ENCODE peak calls at places on chromosomes 11 and 22, in six cellular contexts. G, U, R, A, V and W are unnamed samples.

GRCh38 chr11:122025757-122026156 is 90.3 kb downstream of the BLID start:
- DNase-seq in G (no peak), U (no peak), R (no peak), A (no peak), V (no peak), W (no peak)

GRCh38 chr11:19723572-19724342 is 11.1 kb downstream of the NAV2 start:
- DNase-seq in G (peak; percentile 44), U (no peak), R (no peak), A (no peak), V (no peak), W (no peak)

GRCh38 chr11:44633641-44634040 is 68.2 kb downstream of the CD82 start:
- DNase-seq in G (no peak), U (no peak), R (no peak), A (no peak), V (no peak), W (no peak)

GRCh38 chr11:68763181-68763721 is 11.9 kb upstream of the TESMIN start:
- DNase-seq in G (no peak), U (peak; percentile 52), R (no peak), A (no peak), V (no peak), W (no peak)

GRCh38 chr11:114430290-114430689 is 9.0 kb upstream of the REXO2 start:
- DNase-seq in G (no peak), U (no peak), R (no peak), A (no peak), V (no peak), W (no peak)

GRCh38 chr11:66841861-66842260 is 1.4 kb upstream of the RCE1 start:
- DNase-seq in G (no peak), U (no peak), R (no peak), A (no peak), V (no peak), W (no peak)

GRCh38 chr11:45383229-45383628 is 97.1 kb upstream of the SYT13 start:
- DNase-seq in G (no peak), U (peak; percentile 4), R (no peak), A (no peak), V (no peak), W (no peak)

GRCh38 chr22:19137384-19138216 is 6.5 kb downstream of the TSSK2 start:
- DNase-seq in G (no peak), U (no peak), R (no peak), A (no peak), V (no peak), W (no peak)

GRCh38 chr11:62923634-62924411 is 2.7 kb upstream of the CHRM1 start:
- DNase-seq in G (no peak), U (peak; percentile 71), R (no peak), A (no peak), V (no peak), W (no peak)

GRCh38 chr22:26768986-26769385 is 111.6 kb downstream of the MIAT start:
- DNase-seq in G (no peak), U (no peak), R (no peak), A (no peak), V (no peak), W (no peak)

GRCh38 chr22:47196881-47197701 is 434.6 kb downstream of the TBC1D22A start:
- DNase-seq in G (no peak), U (no peak), R (no peak), A (no peak), V (no peak), W (peak; percentile 9)

GRCh38 chr11:30414283-30414682 is 91.4 kb downstream of the ARL14EP start:
- DNase-seq in G (no peak), U (no peak), R (no peak), A (no peak), V (no peak), W (no peak)

GRCh38 chr11:117423046-117423575 is 95.5 kb downstream of the CEP164 start:
- DNase-seq in G (no peak), U (no peak), R (no peak), A (no peak), V (no peak), W (no peak)

GRCh38 chr11:76695133-76695532 is 24.6 kb upstream of the LRRC32 start:
- DNase-seq in G (no peak), U (no peak), R (no peak), A (no peak), V (no peak), W (no peak)
- TF ChIP-seq CTCF in G (no peak), U (no peak), R (peak; percentile 26), A (no peak), V (no peak), W (no peak)

DNA sequence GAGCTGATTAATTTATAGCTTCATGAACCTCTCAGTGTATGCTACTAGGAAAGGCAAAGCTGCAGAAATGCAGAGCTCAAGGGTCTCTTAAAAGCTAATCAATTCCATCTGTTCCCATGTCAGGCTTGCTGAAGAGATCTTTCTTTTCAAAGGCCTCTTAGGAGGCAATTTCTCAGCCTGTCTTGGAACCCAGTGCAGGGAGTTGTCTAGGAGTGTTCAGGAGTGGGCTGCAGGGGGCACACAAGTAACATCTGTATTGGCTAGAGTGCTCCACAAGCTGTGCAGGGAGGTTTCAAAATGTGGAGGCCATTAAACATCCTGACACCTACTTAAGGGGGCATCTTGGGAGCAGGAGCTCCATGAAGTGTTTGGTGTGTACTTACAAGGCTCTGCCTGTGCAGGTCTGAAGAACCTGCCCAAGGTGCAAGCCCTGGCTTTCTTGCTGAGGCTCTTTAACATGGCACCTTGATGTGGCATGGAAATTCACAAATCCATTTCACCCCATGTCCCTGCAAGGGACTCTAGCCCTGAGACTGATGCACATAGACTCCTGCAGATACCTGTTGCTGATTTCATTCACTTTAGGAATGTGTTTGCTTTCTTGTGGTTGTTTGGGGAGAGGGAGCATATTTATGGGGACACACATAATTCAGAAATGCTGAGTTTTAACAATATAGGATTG is 134.7 kb downstream of the ME3 start:
- DNase-seq in G (no peak), U (no peak), R (no peak), A (no peak), V (no peak), W (no peak)
- TF ChIP-seq CTCF in G (no peak), U (no peak), R (peak; percentile 50), A (peak; percentile 36), V (no peak), W (no peak)

GRCh38 chr22:37634505-37635002 is 4.9 kb upstream of the SH3BP1 start:
- DNase-seq in G (no peak), U (peak; percentile 59), R (no peak), A (no peak), V (no peak), W (no peak)
- TF ChIP-seq CTCF in G (no peak), U (peak; percentile 53), R (no peak), A (no peak), V (peak; percentile 34), W (no peak)

GRCh38 chr11:112784323-112785073 is 176.7 kb upstream of the NCAM1 start:
- DNase-seq in G (peak; percentile 52), U (no peak), R (no peak), A (peak; percentile 79), V (peak; percentile 12), W (no peak)
- TF ChIP-seq CTCF in G (no peak), U (no peak), R (peak; percentile 31), A (no peak), V (no peak), W (no peak)

DNA sequence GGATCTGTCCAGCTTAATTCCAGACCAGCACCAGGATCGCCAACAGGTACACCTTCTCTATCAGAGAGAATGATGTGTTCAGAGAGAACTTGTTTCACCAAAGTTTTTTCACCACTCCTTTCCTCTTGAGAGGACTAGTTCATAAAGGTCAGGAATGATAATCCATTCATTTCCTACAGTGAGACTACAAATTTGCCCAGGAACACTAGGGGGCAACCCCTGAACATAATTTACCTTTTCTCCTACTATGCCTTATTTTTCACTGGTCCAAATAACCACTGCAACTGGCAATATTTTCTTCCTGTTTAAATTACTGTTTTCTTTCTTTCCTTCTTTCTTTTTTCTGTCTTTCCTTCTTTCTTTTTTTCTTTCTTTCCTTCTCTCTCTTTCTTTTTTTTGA is 22.5 kb downstream of the CAVIN3 start:
- DNase-seq in G (no peak), U (no peak), R (no peak), A (no peak), V (no peak), W (no peak)
- TF ChIP-seq CTCF in G (peak; percentile 44), U (peak; percentile 10), R (peak; percentile 47), A (peak; percentile 55), V (peak; percentile 58), W (peak; percentile 25)

GRCh38 chr22:22061085-22062077 is 78.8 kb upstream of the TOP3B start:
- DNase-seq in G (no peak), U (no peak), R (no peak), A (peak; percentile 24), V (no peak), W (peak; percentile 82)
- TF ChIP-seq CTCF in G (no peak), U (no peak), R (peak; percentile 44), A (peak; percentile 40), V (no peak), W (peak; percentile 10)

GRCh38 chr11:124971810-124972209 is 17.8 kb downstream of the CCDC15 start:
- DNase-seq in G (no peak), U (no peak), R (no peak), A (no peak), V (no peak), W (no peak)

DNA sequence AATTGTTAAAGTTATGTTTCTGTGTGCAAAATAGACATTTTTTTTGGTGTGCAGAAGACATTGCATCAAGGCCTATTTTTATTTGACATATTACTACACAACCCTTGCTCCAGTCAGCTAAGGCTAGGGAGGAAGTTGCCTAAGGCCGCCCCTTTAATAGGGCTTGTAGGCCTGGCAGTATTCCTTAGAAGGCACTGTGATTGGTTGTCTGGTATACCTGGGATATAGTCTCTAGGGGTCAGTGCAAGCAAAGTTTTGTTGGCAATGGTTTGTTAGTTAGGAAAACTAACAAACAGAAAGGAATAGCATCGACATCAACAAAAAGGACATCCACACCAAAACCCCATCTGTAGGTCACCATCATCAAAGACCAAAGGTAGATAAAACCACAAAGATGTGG is 16.9 kb downstream of the CCDC15 start:
- DNase-seq in G (no peak), U (no peak), R (no peak), A (no peak), V (no peak), W (no peak)
- TF ChIP-seq CTCF in G (no peak), U (no peak), R (no peak), A (no peak), V (no peak), W (no peak)

GRCh38 chr11:93225642-93226041 is 27.9 kb upstream of the SLC36A4 start:
- DNase-seq in G (no peak), U (peak; percentile 18), R (no peak), A (no peak), V (no peak), W (no peak)
- TF ChIP-seq CTCF in G (no peak), U (no peak), R (peak; percentile 61), A (peak; percentile 52), V (no peak), W (peak; percentile 25)

GRCh38 chr22:18091478-18091877 is 13.7 kb downstream of the PEX26 start:
- DNase-seq in G (no peak), U (peak; percentile 81), R (no peak), A (no peak), V (no peak), W (no peak)

GRCh38 chr22:18090286-18090685 is 12.5 kb downstream of the PEX26 start:
- DNase-seq in G (no peak), U (no peak), R (no peak), A (no peak), V (no peak), W (no peak)

GRCh38 chr22:18093661-18094060 is 15.9 kb downstream of the PEX26 start:
- DNase-seq in G (no peak), U (no peak), R (no peak), A (no peak), V (no peak), W (no peak)

GRCh38 chr22:18088825-18089568 is 11.2 kb downstream of the PEX26 start:
- DNase-seq in G (no peak), U (peak; percentile 95), R (no peak), A (no peak), V (no peak), W (no peak)

GRCh38 chr22:18091916-18092526 is 14.2 kb downstream of the PEX26 start:
- DNase-seq in G (no peak), U (peak; percentile 82), R (no peak), A (peak; percentile 80), V (no peak), W (peak; percentile 39)
- TF ChIP-seq CTCF in G (no peak), U (no peak), R (no peak), A (no peak), V (peak; percentile 27), W (no peak)